ENCODE peak calls at places on chromosomes 1 and 21, in seven cellular contexts. R is choroid plexus epithelial cell; P is NCI-H1436; L is CD8-positive, alpha-beta memory T cell; G is amniotic epithelial cell; J is EL; D is body of pancreas. U is an unnamed sample.

GRCh38 chr1:207745285-207745684 is 6.6 kb upstream of the CD46 start:
- DNase-seq in D (no peak), G (peak), P (no peak), L (no peak), R (peak), J (peak), U (no peak)

GRCh38 chr1:209590405-209590804 is 6.9 kb downstream of the CAMK1G start:
- DNase-seq in P (no peak), G (peak), R (peak), J (no peak), L (no peak), D (no peak), U (no peak)

GRCh38 chr1:192936313-192937018 is 122.7 kb downstream of the UCHL5 start:
- DNase-seq in R (peak), L (no peak), D (no peak), J (no peak), G (peak), P (no peak), U (no peak)

GRCh38 chr1:6438047-6438525 is 13.5 kb downstream of the ESPN start:
- DNase-seq in J (peak), L (peak), R (peak), P (peak), D (peak), G (peak), U (peak)

GRCh38 chr21:44552136-44552535 is 831 bp upstream of the KRTAP10-2 start:
- DNase-seq in P (no peak), D (no peak), J (no peak), L (no peak), R (no peak), G (no peak), U (no peak)

GRCh38 chr1:223258751-223259177 is 105.2 kb downstream of the SUSD4 start:
- DNase-seq in J (peak), L (no peak), P (no peak), D (peak), G (peak), R (peak), U (no peak)

GRCh38 chr1:153946622-153947246 is at the start of gene DENND4B:
- DNase-seq in G (peak), D (peak), P (peak), R (peak), L (peak), J (peak), U (peak)

GRCh38 chr1:166169182-166169581 is 2.4 kb upstream of the FAM78B start:
- DNase-seq in G (no peak), P (no peak), D (no peak), J (no peak), R (no peak), L (no peak), U (no peak)

GRCh38 chr1:4634156-4634792 is 20.1 kb upstream of the AJAP1 start:
- DNase-seq in R (no peak), G (no peak), P (no peak), J (no peak), L (no peak), D (no peak), U (no peak)

GRCh38 chr21:43771698-43772367 is 4.3 kb downstream of the CSTB start:
- DNase-seq in L (no peak), G (no peak), D (no peak), R (peak), P (no peak), J (no peak), U (no peak)

GRCh38 chr1:179167418-179167777 is 62.1 kb downstream of the ABL2 start:
- DNase-seq in R (no peak), J (no peak), L (no peak), D (no peak), P (no peak), G (no peak), U (no peak)

U was measured in frontal cortex.